ENCODE peak calls at places on chromosomes 12 and 14, in six cellular contexts. Z is activated naive CD8-positive, alpha-beta T cell treated with anti-CD3 and anti-CD28 coated beads for 36 hours; F is GOT3; M is fibroblast of pulmonary artery; D is T-helper 1 cell; I is CD8-positive, alpha-beta memory T cell. G is an unnamed sample.

GRCh38 chr12:108649668-108650067 is 16.0 kb upstream of the SELPLG start:
- DNase-seq in D (no peak), Z (no peak), M (peak; percentile 87), I (no peak), F (no peak), G (peak; percentile 58)

GRCh38 chr14:72701610-72702009 is 192.3 kb downstream of the DPF3 start:
- DNase-seq in F (no peak), D (no peak), M (no peak), Z (no peak), I (no peak), G (peak; percentile 74)

GRCh38 chr14:106277503-106277902 is 751.1 kb downstream of the TMEM121 start:
- DNase-seq in I (no peak), Z (peak; percentile 10), D (no peak), F (no peak), M (no peak), G (no peak)

GRCh38 chr12:131647667-131648066 is 63.2 kb upstream of the SFSWAP start:
- DNase-seq in M (no peak), D (no peak), F (no peak), I (no peak), Z (no peak), G (no peak)

GRCh38 chr12:88982694-88983093 is 369.6 kb downstream of the DUSP6 start:
- DNase-seq in F (no peak), D (no peak), Z (no peak), M (no peak), I (no peak), G (no peak)

GRCh38 chr12:121719926-121720414 is 7.4 kb downstream of the TMEM120B start:
- DNase-seq in D (no peak), F (no peak), M (peak; percentile 84), Z (no peak), I (no peak), G (no peak)

GRCh38 chr14:60174352-60175254 is 9.4 kb upstream of the DHRS7 start:
- DNase-seq in M (no peak), I (no peak), Z (no peak), F (no peak), D (no peak), G (no peak)

GRCh38 chr14:35341454-35342159 is 49.4 kb downstream of the PSMA6 start:
- DNase-seq in Z (peak; percentile 47), D (peak; percentile 23), I (no peak), F (peak; percentile 51), M (peak; percentile 96), G (peak; percentile 35)

GRCh38 chr12:25014961-25015360 is 66.1 kb upstream of the BCAT1 start:
- DNase-seq in I (no peak), M (no peak), D (no peak), Z (no peak), F (no peak), G (no peak)

GRCh38 chr14:89041245-89041585 is 216.8 kb downstream of the TTC8 start:
- DNase-seq in I (no peak), F (no peak), Z (no peak), D (no peak), M (no peak), G (no peak)

GRCh38 chr14:50602035-50602434 is 42.1 kb downstream of the ATL1 start:
- DNase-seq in M (no peak), D (no peak), Z (no peak), F (no peak), I (no peak), G (no peak)

GRCh38 chr12:27965966-27966365 is 6.6 kb downstream of the PTHLH start:
- DNase-seq in F (no peak), M (no peak), I (no peak), D (no peak), Z (no peak), G (no peak)

GRCh38 chr14:101833045-101833444 is 71.5 kb downstream of the PPP2R5C start:
- DNase-seq in Z (no peak), D (no peak), M (no peak), I (no peak), F (no peak), G (no peak)

GRCh38 chr12:49345048-49345839 is 1.4 kb upstream of the DNAJC22 start:
- DNase-seq in D (no peak), Z (no peak), F (no peak), M (no peak), I (no peak), G (peak; percentile 15)

GRCh38 chr14:38481939-38482678 is 226.2 kb upstream of the CLEC14A start:
- DNase-seq in Z (no peak), M (peak; percentile 72), F (no peak), D (no peak), I (no peak), G (no peak)

GRCh38 chr12:112978163-112979081 is at the start of gene OAS2:
- DNase-seq in F (peak; percentile 32), D (peak; percentile 51), Z (peak; percentile 86), M (peak; percentile 53), I (peak; percentile 89), G (no peak)

GRCh38 chr12:19613051-19613535 is 173.8 kb downstream of the AEBP2 start:
- DNase-seq in F (no peak), I (no peak), M (no peak), Z (no peak), D (no peak), G (no peak)

GRCh38 chr14:61247935-61248334 is 33.2 kb downstream of the TMEM30B start:
- DNase-seq in Z (no peak), F (no peak), I (no peak), D (no peak), M (no peak), G (no peak)

GRCh38 chr12:45050331-45050750 is 558 bp downstream of the DBX2 start:
- DNase-seq in M (no peak), Z (no peak), I (no peak), D (no peak), F (no peak), G (no peak)

GRCh38 chr12:68497702-68498101 is 113.0 kb upstream of the RAP1B start:
- DNase-seq in Z (no peak), I (no peak), M (peak; percentile 85), D (no peak), F (no peak), G (no peak)

GRCh38 chr14:54747616-54748015 is 155.0 kb downstream of the GCH1 start:
- DNase-seq in I (no peak), M (no peak), D (no peak), Z (no peak), F (no peak), G (no peak)

GRCh38 chr14:60721331-60722162 is 2.6 kb downstream of the SIX4 start:
- DNase-seq in Z (peak; percentile 73), I (peak; percentile 71), F (no peak), M (peak; percentile 41), D (no peak), G (peak; percentile 40)

GRCh38 chr14:79791055-79791732 is 420.1 kb downstream of the DIO2 start:
- DNase-seq in D (no peak), Z (no peak), I (no peak), M (no peak), F (no peak), G (no peak)

GRCh38 chr14:83483063-83483462 is 1949.4 kb upstream of the SEL1L start:
- DNase-seq in F (no peak), I (no peak), D (no peak), Z (no peak), M (peak; percentile 36), G (no peak)

GRCh38 chr12:124075836-124076235 is 102.8 kb downstream of the ZNF664 start:
- DNase-seq in D (no peak), I (no peak), M (no peak), Z (no peak), F (no peak), G (no peak)

GRCh38 chr12:79681008-79681590 is 9.7 kb downstream of the PAWR start:
- DNase-seq in Z (no peak), F (no peak), D (no peak), M (peak; percentile 54), I (no peak), G (no peak)

GRCh38 chr14:95765016-95765415 is 51.1 kb upstream of the TCL1A start:
- DNase-seq in Z (no peak), M (no peak), D (no peak), F (no peak), I (no peak), G (no peak)

GRCh38 chr14:21238823-21239518 is 30.3 kb downstream of the HNRNPC start:
- DNase-seq in Z (no peak), I (no peak), F (no peak), D (no peak), M (no peak), G (no peak)

GRCh38 chr14:105489607-105490317 is 1.3 kb upstream of the TEDC1 start:
- DNase-seq in D (peak; percentile 75), Z (peak; percentile 86), M (peak; percentile 88), I (peak; percentile 93), F (no peak), G (peak; percentile 90)

GRCh38 chr14:72521968-72522741 is 371.7 kb downstream of the DPF3 start:
- DNase-seq in M (peak; percentile 36), F (no peak), Z (no peak), D (no peak), I (no peak), G (no peak)

GRCh38 chr12:53047221-53048032 is 2.4 kb upstream of the TNS2 start:
- DNase-seq in M (peak; percentile 80), D (peak; percentile 65), F (no peak), Z (peak; percentile 82), I (peak; percentile 80), G (peak; percentile 82)

GRCh38 chr14:26394114-26394855 is 203.5 kb downstream of the NOVA1 start:
- DNase-seq in M (peak; percentile 69), I (no peak), D (no peak), F (no peak), Z (no peak), G (peak; percentile 64)

G was measured in cerebellum.